ENCODE peak calls at places on chromosomes 5 and 9, in eight cellular contexts. One of them, this sample, is unnamed.
A peak's percentile ranks its signal among the peaks of the same experiment; 100 is the strongest.

GRCh38 chr9:129236441-129237145 is 58.5 kb upstream of the IER5L start:
- DNase-seq in astrocyte: no peak
- DNase-seq in CD8-positive, alpha-beta T cell: no peak
- DNase-seq in CD8-positive, alpha-beta memory T cell: no peak
- DNase-seq in dorsolateral prefrontal cortex: no peak
- DNase-seq in fibroblast of lung: no peak
- DNase-seq in uterus: no peak
- DNase-seq in IMR-90: no peak
- DNase-seq in this sample: no peak

GRCh38 chr5:99169309-99169708 is 240.5 kb upstream of the CHD1 start:
- DNase-seq in IMR-90: no peak
- DNase-seq in fibroblast of lung: peak; percentile 33
- DNase-seq in CD8-positive, alpha-beta T cell: no peak
- DNase-seq in astrocyte: peak; percentile 25
- DNase-seq in dorsolateral prefrontal cortex: no peak
- DNase-seq in CD8-positive, alpha-beta memory T cell: no peak
- DNase-seq in uterus: no peak
- DNase-seq in this sample: no peak

GRCh38 chr9:132901859-132902831 is 23.4 kb downstream of the SPACA9 start:
- DNase-seq in uterus: peak; percentile 74
- DNase-seq in IMR-90: peak; percentile 83
- DNase-seq in fibroblast of lung: peak; percentile 83
- DNase-seq in dorsolateral prefrontal cortex: peak; percentile 65
- DNase-seq in CD8-positive, alpha-beta memory T cell: peak; percentile 76
- DNase-seq in astrocyte: peak; percentile 67
- DNase-seq in CD8-positive, alpha-beta T cell: peak; percentile 54
- DNase-seq in this sample: peak; percentile 81

GRCh38 chr9:37284631-37285030 is 137.9 kb upstream of the GRHPR start:
- DNase-seq in dorsolateral prefrontal cortex: no peak
- DNase-seq in astrocyte: no peak
- DNase-seq in CD8-positive, alpha-beta T cell: no peak
- DNase-seq in IMR-90: peak; percentile 41
- DNase-seq in uterus: no peak
- DNase-seq in CD8-positive, alpha-beta memory T cell: no peak
- DNase-seq in fibroblast of lung: peak; percentile 62
- DNase-seq in this sample: no peak

GRCh38 chr5:17415282-17415681 is 82.7 kb upstream of the TAF11L2 start:
- DNase-seq in fibroblast of lung: no peak
- DNase-seq in CD8-positive, alpha-beta memory T cell: no peak
- DNase-seq in CD8-positive, alpha-beta T cell: no peak
- DNase-seq in astrocyte: no peak
- DNase-seq in uterus: no peak
- DNase-seq in dorsolateral prefrontal cortex: no peak
- DNase-seq in IMR-90: no peak
- DNase-seq in this sample: no peak

GRCh38 chr5:141478321-141478945 is 2.7 kb downstream of the PCDHGC3 start:
- DNase-seq in CD8-positive, alpha-beta memory T cell: no peak
- DNase-seq in CD8-positive, alpha-beta T cell: no peak
- DNase-seq in dorsolateral prefrontal cortex: no peak
- DNase-seq in astrocyte: peak; percentile 44
- DNase-seq in fibroblast of lung: no peak
- DNase-seq in IMR-90: peak; percentile 52
- DNase-seq in uterus: no peak
- DNase-seq in this sample: no peak

GRCh38 chr9:83701769-83702168 is 6.0 kb downstream of the UBQLN1 start:
- DNase-seq in fibroblast of lung: peak; percentile 48
- DNase-seq in CD8-positive, alpha-beta memory T cell: no peak
- DNase-seq in IMR-90: peak; percentile 54
- DNase-seq in astrocyte: peak; percentile 80
- DNase-seq in CD8-positive, alpha-beta T cell: no peak
- DNase-seq in uterus: no peak
- DNase-seq in dorsolateral prefrontal cortex: no peak
- DNase-seq in this sample: no peak

GRCh38 chr9:37337301-37337905 is 85.1 kb upstream of the GRHPR start:
- DNase-seq in fibroblast of lung: no peak
- DNase-seq in astrocyte: no peak
- DNase-seq in uterus: no peak
- DNase-seq in CD8-positive, alpha-beta memory T cell: no peak
- DNase-seq in IMR-90: no peak
- DNase-seq in dorsolateral prefrontal cortex: no peak
- DNase-seq in CD8-positive, alpha-beta T cell: no peak
- DNase-seq in this sample: no peak

GRCh38 chr5:68368686-68369359 is 153.3 kb downstream of the PIK3R1 start:
- DNase-seq in CD8-positive, alpha-beta memory T cell: peak; percentile 1
- DNase-seq in astrocyte: peak; percentile 28
- DNase-seq in uterus: no peak
- DNase-seq in dorsolateral prefrontal cortex: no peak
- DNase-seq in IMR-90: peak; percentile 16
- DNase-seq in CD8-positive, alpha-beta T cell: no peak
- DNase-seq in fibroblast of lung: peak; percentile 11
- DNase-seq in this sample: no peak

GRCh38 chr5:112146323-112146848 is 272.7 kb downstream of the EPB41L4A start:
- DNase-seq in CD8-positive, alpha-beta memory T cell: no peak
- DNase-seq in CD8-positive, alpha-beta T cell: no peak
- DNase-seq in uterus: peak; percentile 40
- DNase-seq in fibroblast of lung: peak; percentile 89
- DNase-seq in IMR-90: peak; percentile 93
- DNase-seq in dorsolateral prefrontal cortex: no peak
- DNase-seq in astrocyte: peak; percentile 91
- DNase-seq in this sample: no peak

GRCh38 chr5:150570333-150570732 is 62.4 kb downstream of the NDST1 start:
- DNase-seq in astrocyte: no peak
- DNase-seq in CD8-positive, alpha-beta memory T cell: no peak
- DNase-seq in uterus: no peak
- DNase-seq in dorsolateral prefrontal cortex: no peak
- DNase-seq in CD8-positive, alpha-beta T cell: no peak
- DNase-seq in IMR-90: no peak
- DNase-seq in fibroblast of lung: no peak
- DNase-seq in this sample: no peak

GRCh38 chr9:108662090-108662875 is 193.5 kb downstream of the ACTL7B start:
- DNase-seq in CD8-positive, alpha-beta T cell: no peak
- DNase-seq in dorsolateral prefrontal cortex: no peak
- DNase-seq in CD8-positive, alpha-beta memory T cell: no peak
- DNase-seq in IMR-90: no peak
- DNase-seq in astrocyte: no peak
- DNase-seq in fibroblast of lung: no peak
- DNase-seq in uterus: no peak
- DNase-seq in this sample: no peak

GRCh38 chr5:157772077-157772613 is 28.6 kb downstream of the LSM11 start:
- DNase-seq in fibroblast of lung: no peak
- DNase-seq in CD8-positive, alpha-beta memory T cell: no peak
- DNase-seq in uterus: no peak
- DNase-seq in IMR-90: no peak
- DNase-seq in dorsolateral prefrontal cortex: no peak
- DNase-seq in astrocyte: no peak
- DNase-seq in CD8-positive, alpha-beta T cell: no peak
- DNase-seq in this sample: no peak

GRCh38 chr9:81512641-81513040 is 176.7 kb downstream of the TLE1 start:
- DNase-seq in uterus: no peak
- DNase-seq in CD8-positive, alpha-beta T cell: no peak
- DNase-seq in astrocyte: no peak
- DNase-seq in fibroblast of lung: no peak
- DNase-seq in CD8-positive, alpha-beta memory T cell: no peak
- DNase-seq in IMR-90: no peak
- DNase-seq in dorsolateral prefrontal cortex: no peak
- DNase-seq in this sample: no peak

GRCh38 chr5:148559461-148559860 is 94.9 kb downstream of the HTR4 start:
- DNase-seq in fibroblast of lung: no peak
- DNase-seq in astrocyte: no peak
- DNase-seq in IMR-90: no peak
- DNase-seq in CD8-positive, alpha-beta T cell: no peak
- DNase-seq in dorsolateral prefrontal cortex: no peak
- DNase-seq in uterus: no peak
- DNase-seq in CD8-positive, alpha-beta memory T cell: no peak
- DNase-seq in this sample: no peak

GRCh38 chr5:16849181-16849580 is 86.9 kb downstream of the MYO10 start:
- DNase-seq in uterus: no peak
- DNase-seq in IMR-90: no peak
- DNase-seq in astrocyte: no peak
- DNase-seq in fibroblast of lung: no peak
- DNase-seq in dorsolateral prefrontal cortex: no peak
- DNase-seq in CD8-positive, alpha-beta memory T cell: no peak
- DNase-seq in CD8-positive, alpha-beta T cell: no peak
- DNase-seq in this sample: no peak

GRCh38 chr9:561430-561829 is 280.1 kb upstream of the DMRT1 start:
- DNase-seq in uterus: no peak
- DNase-seq in astrocyte: peak; percentile 43
- DNase-seq in CD8-positive, alpha-beta memory T cell: no peak
- DNase-seq in dorsolateral prefrontal cortex: no peak
- DNase-seq in CD8-positive, alpha-beta T cell: no peak
- DNase-seq in IMR-90: no peak
- DNase-seq in fibroblast of lung: peak; percentile 11
- DNase-seq in this sample: no peak

GRCh38 chr9:93120846-93121315 is 13.2 kb downstream of the NINJ1 start:
- DNase-seq in astrocyte: no peak
- DNase-seq in IMR-90: no peak
- DNase-seq in CD8-positive, alpha-beta memory T cell: no peak
- DNase-seq in fibroblast of lung: no peak
- DNase-seq in CD8-positive, alpha-beta T cell: no peak
- DNase-seq in dorsolateral prefrontal cortex: peak; percentile 27
- DNase-seq in uterus: peak; percentile 21
- DNase-seq in this sample: no peak

GRCh38 chr5:141835928-141836667 is 42.1 kb downstream of the PCDH1 start:
- DNase-seq in uterus: no peak
- DNase-seq in dorsolateral prefrontal cortex: no peak
- DNase-seq in CD8-positive, alpha-beta memory T cell: no peak
- DNase-seq in IMR-90: peak; percentile 53
- DNase-seq in CD8-positive, alpha-beta T cell: no peak
- DNase-seq in astrocyte: peak; percentile 16
- DNase-seq in fibroblast of lung: no peak
- DNase-seq in this sample: no peak

GRCh38 chr5:93582677-93583524 is at the start of gene NR2F1:
- DNase-seq in IMR-90: peak; percentile 99
- DNase-seq in dorsolateral prefrontal cortex: no peak
- DNase-seq in CD8-positive, alpha-beta T cell: no peak
- DNase-seq in CD8-positive, alpha-beta memory T cell: no peak
- DNase-seq in astrocyte: peak; percentile 100
- DNase-seq in uterus: peak; percentile 87
- DNase-seq in fibroblast of lung: peak; percentile 100
- DNase-seq in this sample: peak; percentile 81

GRCh38 chr5:176742246-176743105 is 67.9 kb upstream of the UNC5A start:
- DNase-seq in dorsolateral prefrontal cortex: no peak
- DNase-seq in CD8-positive, alpha-beta memory T cell: no peak
- DNase-seq in astrocyte: no peak
- DNase-seq in CD8-positive, alpha-beta T cell: no peak
- DNase-seq in fibroblast of lung: no peak
- DNase-seq in uterus: no peak
- DNase-seq in IMR-90: no peak
- DNase-seq in this sample: no peak

GRCh38 chr9:35335164-35335563 is 154.7 kb upstream of the RUSC2 start:
- DNase-seq in CD8-positive, alpha-beta T cell: no peak
- DNase-seq in dorsolateral prefrontal cortex: no peak
- DNase-seq in fibroblast of lung: no peak
- DNase-seq in CD8-positive, alpha-beta memory T cell: no peak
- DNase-seq in IMR-90: peak; percentile 50
- DNase-seq in uterus: no peak
- DNase-seq in astrocyte: peak; percentile 16
- DNase-seq in this sample: no peak

GRCh38 chr5:109987355-109987754 is 297.6 kb downstream of the MAN2A1 start:
- DNase-seq in uterus: no peak
- DNase-seq in fibroblast of lung: no peak
- DNase-seq in CD8-positive, alpha-beta memory T cell: no peak
- DNase-seq in dorsolateral prefrontal cortex: no peak
- DNase-seq in IMR-90: no peak
- DNase-seq in astrocyte: peak; percentile 29
- DNase-seq in CD8-positive, alpha-beta T cell: no peak
- DNase-seq in this sample: no peak

GRCh38 chr5:55925181-55925580 is 69.6 kb downstream of the IL6ST start:
- DNase-seq in dorsolateral prefrontal cortex: no peak
- DNase-seq in CD8-positive, alpha-beta memory T cell: no peak
- DNase-seq in CD8-positive, alpha-beta T cell: no peak
- DNase-seq in IMR-90: no peak
- DNase-seq in astrocyte: no peak
- DNase-seq in uterus: no peak
- DNase-seq in fibroblast of lung: no peak
- DNase-seq in this sample: no peak

GRCh38 chr9:14096182-14096922 is 217.6 kb downstream of the NFIB start:
- DNase-seq in CD8-positive, alpha-beta T cell: no peak
- DNase-seq in CD8-positive, alpha-beta memory T cell: no peak
- DNase-seq in fibroblast of lung: peak; percentile 68
- DNase-seq in uterus: no peak
- DNase-seq in astrocyte: peak; percentile 96
- DNase-seq in IMR-90: peak; percentile 62
- DNase-seq in dorsolateral prefrontal cortex: no peak
- DNase-seq in this sample: no peak

GRCh38 chr5:79173626-79174025 is 62.0 kb downstream of the BHMT start:
- DNase-seq in IMR-90: no peak
- DNase-seq in dorsolateral prefrontal cortex: no peak
- DNase-seq in fibroblast of lung: no peak
- DNase-seq in astrocyte: no peak
- DNase-seq in CD8-positive, alpha-beta T cell: no peak
- DNase-seq in CD8-positive, alpha-beta memory T cell: no peak
- DNase-seq in uterus: no peak
- DNase-seq in this sample: no peak
- H3K4me3 ChIP-seq in IMR-90: no peak overlapping the region
- H3K4me3 ChIP-seq in dorsolateral prefrontal cortex: no peak overlapping the region
- H3K4me3 ChIP-seq in fibroblast of lung: no peak overlapping the region
- H3K4me3 ChIP-seq in astrocyte: no peak overlapping the region
- H3K4me3 ChIP-seq in CD8-positive, alpha-beta T cell: no peak overlapping the region
- H3K4me3 ChIP-seq in CD8-positive, alpha-beta memory T cell: no peak overlapping the region
- H3K4me3 ChIP-seq in uterus: no peak overlapping the region
- H3K4me3 ChIP-seq in this sample: no peak overlapping the region

GRCh38 chr5:105392710-105393149 is 1830.1 kb upstream of the NUDT12 start:
- DNase-seq in uterus: no peak
- DNase-seq in dorsolateral prefrontal cortex: no peak
- DNase-seq in astrocyte: no peak
- DNase-seq in CD8-positive, alpha-beta memory T cell: no peak
- DNase-seq in CD8-positive, alpha-beta T cell: no peak
- DNase-seq in fibroblast of lung: no peak
- DNase-seq in IMR-90: no peak
- DNase-seq in this sample: no peak
- H3K27ac ChIP-seq in uterus: no peak overlapping the region
- H3K27ac ChIP-seq in dorsolateral prefrontal cortex: no peak overlapping the region
- H3K27ac ChIP-seq in astrocyte: no peak overlapping the region
- H3K27ac ChIP-seq in CD8-positive, alpha-beta memory T cell: no peak overlapping the region
- H3K27ac ChIP-seq in CD8-positive, alpha-beta T cell: no peak overlapping the region
- H3K27ac ChIP-seq in fibroblast of lung: no peak overlapping the region
- H3K27ac ChIP-seq in IMR-90: no peak overlapping the region
- H3K27ac ChIP-seq in this sample: no peak overlapping the region

DNA sequence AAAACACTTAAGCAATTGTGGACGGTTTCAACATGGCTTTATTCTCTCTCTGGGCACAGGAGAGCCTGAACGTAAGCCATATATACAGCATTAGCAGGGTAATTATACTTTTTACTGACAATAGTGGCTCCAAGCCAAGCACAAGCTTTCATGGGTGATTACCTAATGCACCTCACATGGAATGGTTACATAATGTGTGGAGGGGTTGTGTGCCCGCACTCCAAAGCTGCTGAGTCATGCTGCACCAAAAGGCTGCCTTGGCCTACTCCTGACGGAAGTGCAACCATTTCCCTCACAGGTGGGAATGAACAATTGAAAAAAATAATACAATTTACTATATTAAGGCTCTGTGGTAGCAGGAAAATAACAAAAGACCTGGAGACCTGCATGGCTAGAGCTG is 86.5 kb upstream of the ATP10B start:
- DNase-seq in CD8-positive, alpha-beta T cell: no peak
- DNase-seq in CD8-positive, alpha-beta memory T cell: no peak
- DNase-seq in dorsolateral prefrontal cortex: no peak
- DNase-seq in uterus: no peak
- DNase-seq in astrocyte: no peak
- DNase-seq in IMR-90: no peak
- DNase-seq in fibroblast of lung: no peak
- DNase-seq in this sample: no peak
- H3K4me3 ChIP-seq in CD8-positive, alpha-beta T cell: no peak overlapping the region
- H3K4me3 ChIP-seq in CD8-positive, alpha-beta memory T cell: no peak overlapping the region
- H3K4me3 ChIP-seq in dorsolateral prefrontal cortex: no peak overlapping the region
- H3K4me3 ChIP-seq in uterus: no peak overlapping the region
- H3K4me3 ChIP-seq in astrocyte: no peak overlapping the region
- H3K4me3 ChIP-seq in IMR-90: no peak overlapping the region
- H3K4me3 ChIP-seq in fibroblast of lung: no peak overlapping the region
- H3K4me3 ChIP-seq in this sample: no peak overlapping the region

GRCh38 chr5:8908055-8908683 is 637.7 kb downstream of the SEMA5A start:
- DNase-seq in CD8-positive, alpha-beta memory T cell: no peak
- DNase-seq in uterus: no peak
- DNase-seq in dorsolateral prefrontal cortex: no peak
- DNase-seq in IMR-90: peak; percentile 43
- DNase-seq in astrocyte: peak; percentile 6
- DNase-seq in CD8-positive, alpha-beta T cell: no peak
- DNase-seq in fibroblast of lung: no peak
- DNase-seq in this sample: no peak
- H3K27ac ChIP-seq in CD8-positive, alpha-beta memory T cell: no peak overlapping the region
- H3K27ac ChIP-seq in uterus: no peak overlapping the region
- H3K27ac ChIP-seq in dorsolateral prefrontal cortex: no peak overlapping the region
- H3K27ac ChIP-seq in IMR-90: peak overlapping the region; percentile 100
- H3K27ac ChIP-seq in astrocyte: peak overlapping the region; percentile 94
- H3K27ac ChIP-seq in CD8-positive, alpha-beta T cell: no peak overlapping the region
- H3K27ac ChIP-seq in fibroblast of lung: peak overlapping the region; percentile 74
- H3K27ac ChIP-seq in this sample: no peak overlapping the region